ENCODE peak calls at places on chromosomes 6 and 20, in six cellular contexts. X is GM12878, C is GM12892, Q is K562, G is H1, E is HepG2. V is an unnamed sample.

GRCh38 chr20:47774081-47774777 is 11.1 kb downstream of the SULF2 start:
- DNase-seq in Q (no peak), C (no peak), X (no peak), G (no peak), E (no peak), V (no peak)

GRCh38 chr6:112357801-112358200 is 10.7 kb downstream of the RFPL4B start:
- DNase-seq in G (no peak), C (no peak), Q (no peak), E (no peak), X (no peak), V (no peak)

GRCh38 chr6:84623956-84624680 is 140.3 kb downstream of the TBX18 start:
- DNase-seq in X (no peak), E (no peak), G (no peak), Q (no peak), C (no peak), V (no peak)

GRCh38 chr6:34792605-34793500 is 970 bp downstream of the BLTP3A start:
- DNase-seq in C (peak; percentile 22), E (peak; percentile 57), G (peak; percentile 43), X (no peak), Q (no peak), V (no peak)

GRCh38 chr6:95230071-95230740 is 347.1 kb upstream of the MANEA start:
- DNase-seq in G (no peak), Q (no peak), X (no peak), C (no peak), E (no peak), V (no peak)

GRCh38 chr6:157753291-157753690 is 69.8 kb upstream of the SNX9 start:
- DNase-seq in G (no peak), X (no peak), Q (no peak), E (no peak), C (no peak), V (no peak)

GRCh38 chr6:46015119-46015968 is at the start of gene CLIC5:
- DNase-seq in X (no peak), E (no peak), C (peak; percentile 34), Q (peak; percentile 21), G (peak; percentile 65), V (peak; percentile 25)

GRCh38 chr6:38391909-38392614 is 247.7 kb downstream of the BTBD9 start:
- DNase-seq in Q (no peak), G (no peak), C (no peak), E (no peak), X (no peak), V (no peak)

GRCh38 chr6:33589723-33590530 is 9.9 kb upstream of the BAK1 start:
- DNase-seq in C (peak; percentile 63), X (peak; percentile 37), G (peak; percentile 89), E (peak; percentile 97), Q (peak; percentile 81), V (peak; percentile 58)

GRCh38 chr6:105982761-105983600 is 103.2 kb upstream of the PRDM1 start:
- DNase-seq in Q (no peak), C (no peak), E (no peak), X (no peak), G (no peak), V (no peak)

GRCh38 chr6:112237644-112238043 is 16.7 kb downstream of the LAMA4 start:
- DNase-seq in Q (no peak), G (no peak), X (no peak), E (no peak), C (no peak), V (no peak)

GRCh38 chr6:41280658-41281057 is 5.8 kb downstream of the TREM1 start:
- DNase-seq in Q (no peak), E (no peak), C (no peak), X (no peak), G (peak; percentile 14), V (no peak)

GRCh38 chr6:39188577-39188976 is 40.7 kb downstream of the KCNK5 start:
- DNase-seq in E (no peak), X (no peak), C (no peak), Q (peak; percentile 56), G (no peak), V (no peak)

DNA sequence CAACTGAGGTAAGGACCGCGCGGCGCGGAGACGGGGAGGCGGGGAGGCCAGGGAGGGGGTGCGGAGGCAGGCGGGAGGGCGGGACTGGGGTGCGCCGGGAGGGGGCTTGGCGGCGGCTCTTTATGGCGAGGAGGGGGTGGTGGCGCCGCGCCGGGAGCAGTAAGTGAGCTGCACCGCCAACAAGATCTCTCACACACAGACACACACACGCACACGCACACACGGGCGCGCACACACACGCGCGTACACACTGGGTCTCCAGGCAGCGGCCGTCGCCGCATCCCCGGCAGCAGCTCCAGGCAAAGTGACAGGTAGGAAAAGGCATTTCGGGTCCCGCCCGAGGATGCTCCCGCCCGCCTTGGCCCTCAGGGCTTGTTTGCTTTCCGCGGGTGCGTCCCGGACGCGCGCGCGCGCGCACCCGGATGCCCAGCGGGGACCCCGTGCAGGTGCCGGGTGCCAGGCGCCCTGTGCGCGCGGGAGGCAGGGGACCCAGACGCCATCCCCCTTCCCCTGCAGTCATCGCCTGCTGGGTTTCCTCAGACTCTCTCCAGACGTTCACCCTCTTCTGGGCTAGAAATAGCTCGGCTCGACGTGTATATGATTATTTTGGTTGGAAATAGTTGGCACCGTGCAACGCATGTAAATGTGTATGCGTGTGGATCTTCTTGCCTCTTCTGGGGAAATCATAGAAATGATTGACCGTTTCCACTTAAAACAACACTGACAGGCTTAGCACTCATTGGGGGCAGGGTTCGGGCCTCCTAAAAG is at the start of gene PLCB4:
- DNase-seq in E (no peak), C (no peak), X (no peak), G (peak; percentile 71), Q (peak; percentile 19), V (no peak)
- TF ChIP-seq TAF1 in E (no peak), C (no peak), X (no peak), G (peak; percentile 34), Q (no peak), V (no peak)

DNA sequence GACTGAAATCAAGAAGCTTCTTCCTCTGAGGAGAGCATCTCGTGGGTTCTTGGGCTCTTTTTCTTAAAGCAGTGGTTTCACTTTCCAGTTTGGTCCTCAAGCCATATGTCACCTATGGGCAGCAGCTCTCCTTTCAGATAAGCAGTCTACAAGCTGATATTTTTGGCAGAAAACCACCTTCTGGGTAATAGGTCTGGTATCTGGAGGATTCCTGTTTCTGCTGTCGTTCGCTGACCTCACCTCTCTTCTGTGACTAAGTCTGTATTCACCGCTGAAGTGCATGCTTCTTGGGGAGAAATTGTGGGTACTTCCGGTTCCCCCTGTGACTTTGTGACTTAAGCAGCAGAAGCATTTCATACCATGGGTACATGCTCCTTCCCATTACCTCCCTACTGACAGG is 193.6 kb downstream of the EDN1 start:
- DNase-seq in E (no peak), G (no peak), X (peak; percentile 64), Q (no peak), C (no peak), V (no peak)
- TF ChIP-seq POLR2A in E (no peak), G (no peak), X (no peak), Q (no peak), C (no peak), V (no peak)

DNA sequence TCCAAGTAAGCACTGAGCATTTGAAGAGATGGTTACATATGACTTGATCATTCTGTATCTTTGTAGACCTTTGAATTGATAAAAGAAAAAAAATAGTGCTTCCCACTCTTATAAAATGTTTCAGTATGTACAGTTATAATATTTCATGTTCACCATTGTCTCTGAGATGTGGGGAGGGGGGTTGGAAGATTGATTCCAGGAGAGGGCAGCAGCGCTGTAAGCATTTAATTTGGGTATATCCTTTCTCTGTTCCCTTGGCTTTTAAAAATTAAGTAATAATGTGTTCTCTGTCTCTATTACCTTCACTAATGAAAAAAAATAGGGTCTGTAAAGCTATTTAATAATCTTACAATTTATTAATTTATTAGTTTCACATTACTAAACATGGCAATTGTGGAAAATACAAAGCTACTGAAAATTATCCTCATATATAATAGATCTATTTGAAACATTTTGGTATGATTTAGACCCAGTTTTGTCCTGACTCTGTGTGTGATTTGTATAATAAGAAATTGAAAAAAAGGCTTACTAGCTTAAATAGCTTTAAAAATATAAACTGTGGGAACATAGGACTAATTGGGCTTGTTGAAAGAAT is 341.2 kb downstream of the CDKAL1 start:
- DNase-seq in X (no peak), E (peak; percentile 29), C (no peak), Q (no peak), G (no peak), V (no peak)
- TF ChIP-seq TAF1 in X (no peak), E (no peak), C (no peak), Q (no peak), G (no peak), V (no peak)

GRCh38 chr20:50112512-50113419 is at the start of gene UBE2V1:
- DNase-seq in C (peak; percentile 85), G (peak; percentile 88), Q (peak; percentile 97), X (peak; percentile 53), E (peak; percentile 84), V (peak; percentile 82)
- TF ChIP-seq POLR2A in C (peak; percentile 65), G (peak; percentile 84), Q (peak; percentile 81), X (peak; percentile 81), E (peak; percentile 89), V (peak; percentile 85)

DNA sequence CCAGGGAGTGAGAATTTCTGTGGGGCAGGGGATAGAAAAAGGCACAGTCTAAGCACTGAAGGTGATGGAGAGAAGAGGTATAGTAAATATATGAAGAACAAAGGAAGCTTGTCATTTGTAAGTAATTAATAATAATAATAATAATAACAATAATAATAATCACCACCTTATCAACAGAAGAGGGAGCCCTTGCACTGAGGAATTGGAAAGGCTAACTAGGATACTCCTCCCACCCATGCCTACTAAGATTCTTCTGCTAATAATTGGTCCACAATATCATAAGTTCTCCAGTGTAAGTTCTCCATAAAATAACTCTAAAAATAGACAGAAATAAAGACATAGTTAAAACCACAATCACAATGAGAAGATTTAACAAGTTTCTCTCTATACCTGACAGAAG is 912 bp upstream of the OR12D3 start:
- DNase-seq in Q (no peak), E (peak; percentile 4), X (no peak), G (no peak), C (no peak), V (no peak)
- TF ChIP-seq TAF1 in Q (no peak), E (no peak), X (no peak), G (no peak), C (no peak), V (no peak)

GRCh38 chr6:125114248-125114858 is 39.2 kb upstream of the TPD52L1 start:
- DNase-seq in C (no peak), X (no peak), E (peak; percentile 43), Q (peak; percentile 45), G (no peak), V (no peak)

GRCh38 chr6:125116170-125116569 is 37.4 kb upstream of the TPD52L1 start:
- DNase-seq in Q (no peak), E (no peak), C (no peak), X (no peak), G (no peak), V (no peak)

GRCh38 chr6:125117818-125118217 is 35.8 kb upstream of the TPD52L1 start:
- DNase-seq in E (no peak), G (no peak), X (no peak), C (no peak), Q (no peak), V (no peak)

GRCh38 chr6:125120054-125120590 is 33.5 kb upstream of the TPD52L1 start:
- DNase-seq in X (no peak), E (no peak), G (no peak), Q (no peak), C (no peak), V (no peak)

DNA sequence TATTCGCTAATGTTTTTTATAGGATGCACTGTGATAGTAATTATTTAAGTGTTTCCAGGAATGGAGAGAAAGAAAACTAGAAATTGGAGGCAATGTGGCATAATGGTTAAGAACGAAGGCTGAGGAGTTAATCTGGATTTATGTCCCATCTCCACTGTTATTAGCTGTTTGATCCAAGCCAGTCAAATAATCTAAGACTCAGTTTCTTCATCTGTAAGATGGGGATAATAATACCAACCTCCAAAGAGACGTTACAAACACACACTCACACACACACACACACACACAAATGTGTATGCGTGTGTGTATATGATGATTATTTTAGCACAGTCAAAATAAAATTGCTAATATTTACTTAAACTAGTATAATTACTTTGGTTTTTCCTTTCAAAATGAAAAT is 36.9 kb upstream of the TPD52L1 start:
- DNase-seq in G (no peak), Q (no peak), X (no peak), E (no peak), C (no peak), V (no peak)
- TF ChIP-seq POLR2A in G (no peak), Q (no peak), X (no peak), E (no peak), C (no peak), V (no peak)

V was measured in GM12891.